ENCODE peak calls at places on chromosomes 5 and 9, in nine cellular contexts. F, A, O, T, B, S, C, I and Z are unnamed samples.

GRCh38 chr5:34656700-34657549 is 797 bp downstream of the RAI14 start:
- DNase-seq in F (peak; percentile 18), A (no peak), O (peak; percentile 54), T (peak; percentile 21), B (no peak), S (no peak), C (peak; percentile 33), I (peak; percentile 71), Z (peak; percentile 23)

GRCh38 chr5:139204196-139204595 is 6.0 kb upstream of the SIL1 start:
- DNase-seq in F (no peak), A (no peak), O (no peak), T (no peak), B (no peak), S (no peak), C (no peak), I (no peak), Z (no peak)

GRCh38 chr5:125699860-125700259 is 723.3 kb upstream of the GRAMD2B start:
- DNase-seq in F (no peak), A (no peak), O (no peak), T (no peak), B (no peak), S (no peak), C (peak; percentile 21), I (no peak), Z (no peak)

GRCh38 chr5:159588930-159589329 is 258.6 kb upstream of the IL12B start:
- DNase-seq in F (no peak), A (no peak), O (no peak), T (no peak), B (no peak), S (no peak), C (no peak), I (no peak), Z (no peak)

GRCh38 chr9:38687389-38687842 is 32.5 kb downstream of the FAM240B start:
- DNase-seq in F (peak; percentile 40), A (no peak), O (peak; percentile 78), T (peak; percentile 44), B (no peak), S (peak; percentile 63), C (no peak), I (peak; percentile 72), Z (peak; percentile 85)

GRCh38 chr5:84696651-84697050 is 312.0 kb upstream of the EDIL3 start:
- DNase-seq in F (no peak), A (no peak), O (no peak), T (peak; percentile 94), B (no peak), S (no peak), C (no peak), I (peak; percentile 22), Z (no peak)

GRCh38 chr5:172717481-172718195 is 53.4 kb downstream of the DUSP1 start:
- DNase-seq in F (peak; percentile 12), A (no peak), O (no peak), T (no peak), B (no peak), S (no peak), C (no peak), I (peak; percentile 66), Z (no peak)

GRCh38 chr5:72209515-72210115 is 102.3 kb downstream of the MAP1B start:
- DNase-seq in F (no peak), A (no peak), O (no peak), T (peak; percentile 44), B (no peak), S (no peak), C (no peak), I (peak; percentile 83), Z (no peak)

GRCh38 chr9:21392270-21392669 is 7.1 kb upstream of the IFNA2 start:
- DNase-seq in F (no peak), A (no peak), O (no peak), T (peak; percentile 59), B (no peak), S (no peak), C (no peak), I (no peak), Z (no peak)

GRCh38 chr5:17808566-17808965 is 174.3 kb downstream of the TAF11L14 start:
- DNase-seq in F (no peak), A (no peak), O (no peak), T (no peak), B (no peak), S (no peak), C (no peak), I (no peak), Z (no peak)

GRCh38 chr5:77952811-77953210 is 176.7 kb upstream of the TBCA start:
- DNase-seq in F (no peak), A (no peak), O (no peak), T (peak; percentile 55), B (no peak), S (no peak), C (no peak), I (no peak), Z (no peak)

GRCh38 chr5:113119271-113119924 is 142.8 kb downstream of the DCP2 start:
- DNase-seq in F (peak; percentile 86), A (peak; percentile 28), O (peak; percentile 50), T (no peak), B (no peak), S (peak; percentile 61), C (peak; percentile 23), I (peak; percentile 89), Z (peak; percentile 42)

GRCh38 chr5:7754997-7755596 is 95.8 kb downstream of the CFAP90 start:
- DNase-seq in F (no peak), A (no peak), O (peak; percentile 66), T (peak; percentile 78), B (no peak), S (no peak), C (peak; percentile 80), I (no peak), Z (no peak)

GRCh38 chr9:112421771-112422222 is 41.9 kb downstream of the HSDL2 start:
- DNase-seq in F (no peak), A (no peak), O (no peak), T (no peak), B (no peak), S (no peak), C (no peak), I (no peak), Z (no peak)

GRCh38 chr5:96699186-96699820 is 37.1 kb downstream of the CAST start:
- DNase-seq in F (no peak), A (no peak), O (no peak), T (no peak), B (no peak), S (no peak), C (peak; percentile 32), I (no peak), Z (no peak)

GRCh38 chr9:24459898-24460297 is 85.8 kb downstream of the IZUMO3 start:
- DNase-seq in F (no peak), A (no peak), O (no peak), T (no peak), B (no peak), S (no peak), C (no peak), I (no peak), Z (no peak)

GRCh38 chr5:78046006-78046405 is 248.5 kb downstream of the AP3B1 start:
- DNase-seq in F (no peak), A (no peak), O (no peak), T (no peak), B (no peak), S (no peak), C (no peak), I (no peak), Z (no peak)

GRCh38 chr5:54457094-54457531 is 1.6 kb downstream of the HSPB3 start:
- DNase-seq in F (peak; percentile 21), A (no peak), O (no peak), T (no peak), B (no peak), S (no peak), C (peak; percentile 94), I (no peak), Z (no peak)

GRCh38 chr5:32504923-32505596 is 60.5 kb upstream of the ZFR start:
- DNase-seq in F (peak; percentile 70), A (peak; percentile 23), O (no peak), T (no peak), B (no peak), S (peak; percentile 71), C (peak; percentile 58), I (peak; percentile 91), Z (no peak)

GRCh38 chr5:156647034-156647451 is 203.1 kb upstream of the PPP1R2B start:
- DNase-seq in F (no peak), A (no peak), O (no peak), T (no peak), B (no peak), S (no peak), C (peak; percentile 50), I (no peak), Z (no peak)

GRCh38 chr9:107283621-107284616 is 840 bp downstream of the RAD23B start:
- DNase-seq in F (peak; percentile 72), A (peak; percentile 37), O (peak; percentile 81), T (peak; percentile 77), B (peak; percentile 46), S (no peak), C (peak; percentile 89), I (peak; percentile 85), Z (peak; percentile 86)

GRCh38 chr9:136655244-136656225 is 7.2 kb upstream of the EGFL7 start:
- DNase-seq in F (no peak), A (no peak), O (peak; percentile 50), T (no peak), B (no peak), S (no peak), C (no peak), I (no peak), Z (peak; percentile 32)

DNA sequence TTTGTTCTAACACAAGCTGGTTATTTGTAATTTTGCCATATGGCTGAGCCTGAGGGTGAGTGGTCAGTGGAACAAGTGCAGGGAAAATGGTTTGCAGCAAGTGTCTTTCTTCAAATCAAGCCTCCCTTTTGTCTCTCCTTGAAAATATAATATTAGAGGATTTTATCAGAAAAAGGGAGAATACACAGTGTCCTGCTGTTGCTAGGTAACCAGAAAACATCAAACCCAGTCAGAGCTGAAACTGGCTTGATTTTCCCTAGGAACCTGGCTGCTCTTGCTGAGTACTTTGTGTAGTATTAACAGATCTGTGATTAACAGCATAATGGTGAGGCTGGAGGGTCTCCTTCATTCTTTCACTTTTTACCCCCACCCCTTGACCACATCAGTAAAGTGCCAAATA is 314.0 kb downstream of the ARHGEF28 start:
- DNase-seq in F (no peak), A (no peak), O (no peak), T (no peak), B (no peak), S (no peak), C (no peak), I (no peak), Z (no peak)
- H3K4me3 ChIP-seq in F (no peak overlapping the region), A (no peak overlapping the region), O (no peak overlapping the region), T (no peak overlapping the region), B (no peak overlapping the region), S (no peak overlapping the region), C (no peak overlapping the region), I (no peak overlapping the region), Z (no peak overlapping the region)

GRCh38 chr5:150648294-150649107 is 8.0 kb downstream of the SYNPO start:
- DNase-seq in F (no peak), A (no peak), O (peak; percentile 38), T (no peak), B (no peak), S (no peak), C (no peak), I (no peak), Z (no peak)
- H3K4me1 ChIP-seq in F (peaks cover 100% of the 10 kb centered on the region), A (peaks cover 59% of the 10 kb centered on the region), O (peaks cover 27% of the 10 kb centered on the region), T (peaks cover 23% of the 10 kb centered on the region), B (no peaks in the 10 kb centered on the region), S (no peaks in the 10 kb centered on the region), C (peaks cover 18% of the 10 kb centered on the region), I (peaks cover 34% of the 10 kb centered on the region), Z (no peaks in the 10 kb centered on the region)

GRCh38 chr9:4666042-4666699 is at the start of gene SPATA6L:
- DNase-seq in F (peak; percentile 71), A (peak; percentile 34), O (peak; percentile 81), T (peak; percentile 44), B (peak; percentile 29), S (peak; percentile 79), C (peak; percentile 61), I (peak; percentile 88), Z (peak; percentile 84)
- TF ChIP-seq CTCF in F (peak; percentile 24), A (no peak), O (no peak), T (peak; percentile 35), B (no peak), S (no peak), C (peak; percentile 35), I (no peak), Z (no peak)

GRCh38 chr9:1997646-1998045 is 17.5 kb upstream of the SMARCA2 start:
- DNase-seq in F (no peak), A (no peak), O (no peak), T (no peak), B (no peak), S (no peak), C (no peak), I (no peak), Z (no peak)
- H3K4me3 ChIP-seq in F (no peak overlapping the region), A (no peak overlapping the region), O (no peak overlapping the region), T (no peak overlapping the region), B (no peak overlapping the region), S (no peak overlapping the region), C (no peak overlapping the region), I (no peak overlapping the region), Z (no peak overlapping the region)